ENCODE peak calls at places on chromosomes 5 and 9, in six cellular contexts. One of them, this sample, is unnamed.

GRCh38 chr5:36944607-36945225 is 68.1 kb downstream of the NIPBL start:
- DNase-seq in HCT116: peak
- DNase-seq in sigmoid colon: no peak
- DNase-seq in transverse colon: no peak
- DNase-seq in SK-N-SH: peak
- DNase-seq in K562: peak
- DNase-seq in this sample: peak

GRCh38 chr9:110700953-110701352 is 32.4 kb downstream of the MUSK start:
- DNase-seq in HCT116: no peak
- DNase-seq in sigmoid colon: no peak
- DNase-seq in transverse colon: no peak
- DNase-seq in SK-N-SH: no peak
- DNase-seq in K562: no peak
- DNase-seq in this sample: no peak

GRCh38 chr9:92467041-92467440 is 15.3 kb downstream of the ASPN start:
- DNase-seq in HCT116: no peak
- DNase-seq in sigmoid colon: no peak
- DNase-seq in transverse colon: no peak
- DNase-seq in SK-N-SH: no peak
- DNase-seq in K562: no peak
- DNase-seq in this sample: no peak

GRCh38 chr9:117035546-117035945 is 348.4 kb downstream of the TRIM32 start:
- DNase-seq in HCT116: no peak
- DNase-seq in sigmoid colon: no peak
- DNase-seq in transverse colon: no peak
- DNase-seq in SK-N-SH: no peak
- DNase-seq in K562: no peak
- DNase-seq in this sample: no peak

GRCh38 chr9:33708441-33708840 is 86.9 kb upstream of the PRSS3 start:
- DNase-seq in HCT116: no peak
- DNase-seq in sigmoid colon: no peak
- DNase-seq in transverse colon: no peak
- DNase-seq in SK-N-SH: no peak
- DNase-seq in K562: no peak
- DNase-seq in this sample: no peak

GRCh38 chr9:93599571-93600403 is 23.4 kb downstream of the PHF2 start:
- DNase-seq in HCT116: no peak
- DNase-seq in sigmoid colon: no peak
- DNase-seq in transverse colon: no peak
- DNase-seq in SK-N-SH: no peak
- DNase-seq in K562: no peak
- DNase-seq in this sample: no peak

GRCh38 chr5:133991171-133991910 is 13.4 kb downstream of the VDAC1 start:
- DNase-seq in HCT116: no peak
- DNase-seq in sigmoid colon: no peak
- DNase-seq in transverse colon: no peak
- DNase-seq in SK-N-SH: no peak
- DNase-seq in K562: no peak
- DNase-seq in this sample: no peak

GRCh38 chr9:131598121-131598520 is 52.8 kb downstream of the PRRT1B start:
- DNase-seq in HCT116: no peak
- DNase-seq in sigmoid colon: peak
- DNase-seq in transverse colon: peak
- DNase-seq in SK-N-SH: no peak
- DNase-seq in K562: no peak
- DNase-seq in this sample: no peak

GRCh38 chr5:35294976-35295375 is 64.7 kb upstream of the PRLR start:
- DNase-seq in HCT116: no peak
- DNase-seq in sigmoid colon: no peak
- DNase-seq in transverse colon: no peak
- DNase-seq in SK-N-SH: no peak
- DNase-seq in K562: no peak
- DNase-seq in this sample: no peak

GRCh38 chr9:130770679-130771442 is 64.2 kb upstream of the ABL1 start:
- DNase-seq in HCT116: peak
- DNase-seq in sigmoid colon: no peak
- DNase-seq in transverse colon: no peak
- DNase-seq in SK-N-SH: peak
- DNase-seq in K562: peak
- DNase-seq in this sample: peak

GRCh38 chr5:159928122-159928960 is 12.1 kb downstream of the ADRA1B start:
- DNase-seq in HCT116: peak
- DNase-seq in sigmoid colon: no peak
- DNase-seq in transverse colon: no peak
- DNase-seq in SK-N-SH: no peak
- DNase-seq in K562: no peak
- DNase-seq in this sample: no peak

GRCh38 chr9:134344068-134344820 is 18.0 kb downstream of the RXRA start:
- DNase-seq in HCT116: no peak
- DNase-seq in sigmoid colon: peak
- DNase-seq in transverse colon: peak
- DNase-seq in SK-N-SH: no peak
- DNase-seq in K562: peak
- DNase-seq in this sample: no peak

GRCh38 chr9:93955356-93956182 is 414 bp upstream of the BARX1 start:
- DNase-seq in HCT116: no peak
- DNase-seq in sigmoid colon: no peak
- DNase-seq in transverse colon: no peak
- DNase-seq in SK-N-SH: peak
- DNase-seq in K562: no peak
- DNase-seq in this sample: no peak

GRCh38 chr9:75909776-75910175 is 19.3 kb downstream of the PCSK5 start:
- DNase-seq in HCT116: peak
- DNase-seq in sigmoid colon: no peak
- DNase-seq in transverse colon: no peak
- DNase-seq in SK-N-SH: no peak
- DNase-seq in K562: no peak
- DNase-seq in this sample: no peak

GRCh38 chr5:149731332-149731616 is 1.2 kb downstream of the PPARGC1B start:
- DNase-seq in HCT116: no peak
- DNase-seq in sigmoid colon: no peak
- DNase-seq in transverse colon: no peak
- DNase-seq in SK-N-SH: no peak
- DNase-seq in K562: no peak
- DNase-seq in this sample: no peak

GRCh38 chr9:85172001-85172978 is 502.8 kb downstream of the NTRK2 start:
- DNase-seq in HCT116: no peak
- DNase-seq in sigmoid colon: no peak
- DNase-seq in transverse colon: no peak
- DNase-seq in SK-N-SH: no peak
- DNase-seq in K562: no peak
- DNase-seq in this sample: no peak

GRCh38 chr5:32405502-32405901 is 39.0 kb downstream of the ZFR start:
- DNase-seq in HCT116: no peak
- DNase-seq in sigmoid colon: no peak
- DNase-seq in transverse colon: no peak
- DNase-seq in SK-N-SH: no peak
- DNase-seq in K562: no peak
- DNase-seq in this sample: no peak

GRCh38 chr5:148697177-148697820 is 43.0 kb upstream of the HTR4 start:
- DNase-seq in HCT116: no peak
- DNase-seq in sigmoid colon: peak
- DNase-seq in transverse colon: no peak
- DNase-seq in SK-N-SH: no peak
- DNase-seq in K562: peak
- DNase-seq in this sample: no peak

GRCh38 chr9:112856843-112857242 is 33.8 kb downstream of the SLC46A2 start:
- DNase-seq in HCT116: no peak
- DNase-seq in sigmoid colon: no peak
- DNase-seq in transverse colon: no peak
- DNase-seq in SK-N-SH: peak
- DNase-seq in K562: no peak
- DNase-seq in this sample: no peak

GRCh38 chr9:70413427-70413797 is 1.0 kb downstream of the KLF9 start:
- DNase-seq in HCT116: no peak
- DNase-seq in sigmoid colon: no peak
- DNase-seq in transverse colon: no peak
- DNase-seq in SK-N-SH: peak
- DNase-seq in K562: peak
- DNase-seq in this sample: no peak

GRCh38 chr5:57066921-57067914 is 106.6 kb upstream of the GPBP1 start:
- DNase-seq in HCT116: no peak
- DNase-seq in sigmoid colon: no peak
- DNase-seq in transverse colon: no peak
- DNase-seq in SK-N-SH: no peak
- DNase-seq in K562: peak
- DNase-seq in this sample: no peak

GRCh38 chr5:98635631-98636030 is 137.8 kb upstream of the RGMB start:
- DNase-seq in HCT116: no peak
- DNase-seq in sigmoid colon: no peak
- DNase-seq in transverse colon: no peak
- DNase-seq in SK-N-SH: no peak
- DNase-seq in K562: no peak
- DNase-seq in this sample: no peak

GRCh38 chr5:53262348-53262970 is 152.9 kb upstream of the MOCS2 start:
- DNase-seq in HCT116: peak
- DNase-seq in sigmoid colon: no peak
- DNase-seq in transverse colon: no peak
- DNase-seq in SK-N-SH: peak
- DNase-seq in K562: peak
- DNase-seq in this sample: peak

GRCh38 chr9:111597852-111598729 is 1.4 kb downstream of the PTGR1 start:
- DNase-seq in HCT116: peak
- DNase-seq in sigmoid colon: peak
- DNase-seq in transverse colon: peak
- DNase-seq in SK-N-SH: peak
- DNase-seq in K562: peak
- DNase-seq in this sample: peak

GRCh38 chr9:135879619-135880018 is 27.7 kb downstream of the CAMSAP1 start:
- DNase-seq in HCT116: no peak
- DNase-seq in sigmoid colon: no peak
- DNase-seq in transverse colon: no peak
- DNase-seq in SK-N-SH: no peak
- DNase-seq in K562: no peak
- DNase-seq in this sample: no peak

GRCh38 chr5:580436-580835 is 31.7 kb upstream of the CEP72 start:
- DNase-seq in HCT116: no peak
- DNase-seq in sigmoid colon: peak
- DNase-seq in transverse colon: no peak
- DNase-seq in SK-N-SH: no peak
- DNase-seq in K562: no peak
- DNase-seq in this sample: no peak

GRCh38 chr5:54758038-54758437 is 227.4 kb downstream of the ESM1 start:
- DNase-seq in HCT116: no peak
- DNase-seq in sigmoid colon: no peak
- DNase-seq in transverse colon: no peak
- DNase-seq in SK-N-SH: no peak
- DNase-seq in K562: no peak
- DNase-seq in this sample: no peak

GRCh38 chr5:166551384-166551783 is 1740.1 kb upstream of the WWC1 start:
- DNase-seq in HCT116: no peak
- DNase-seq in sigmoid colon: no peak
- DNase-seq in transverse colon: no peak
- DNase-seq in SK-N-SH: no peak
- DNase-seq in K562: no peak
- DNase-seq in this sample: no peak

GRCh38 chr5:39117401-39117800 is 43.2 kb upstream of the RICTOR start:
- DNase-seq in HCT116: no peak
- DNase-seq in sigmoid colon: no peak
- DNase-seq in transverse colon: no peak
- DNase-seq in SK-N-SH: no peak
- DNase-seq in K562: no peak
- DNase-seq in this sample: no peak

GRCh38 chr9:134968011-134968822 is 50.5 kb upstream of the FCN1 start:
- DNase-seq in HCT116: no peak
- DNase-seq in sigmoid colon: peak
- DNase-seq in transverse colon: no peak
- DNase-seq in SK-N-SH: peak
- DNase-seq in K562: no peak
- DNase-seq in this sample: no peak

GRCh38 chr9:26951794-26952193 is 4.4 kb upstream of the IFT74 start:
- DNase-seq in HCT116: no peak
- DNase-seq in sigmoid colon: no peak
- DNase-seq in transverse colon: no peak
- DNase-seq in SK-N-SH: no peak
- DNase-seq in K562: no peak
- DNase-seq in this sample: no peak

GRCh38 chr9:26950521-26950920 is 3.5 kb upstream of the PLAA start:
- DNase-seq in HCT116: no peak
- DNase-seq in sigmoid colon: no peak
- DNase-seq in transverse colon: no peak
- DNase-seq in SK-N-SH: no peak
- DNase-seq in K562: no peak
- DNase-seq in this sample: no peak

GRCh38 chr9:26955222-26955903 is 849 bp upstream of the IFT74 start:
- DNase-seq in HCT116: no peak
- DNase-seq in sigmoid colon: no peak
- DNase-seq in transverse colon: peak
- DNase-seq in SK-N-SH: no peak
- DNase-seq in K562: no peak
- DNase-seq in this sample: no peak

GRCh38 chr9:26955921-26956886 is at the start of gene IFT74:
- DNase-seq in HCT116: peak
- DNase-seq in sigmoid colon: peak
- DNase-seq in transverse colon: peak
- DNase-seq in SK-N-SH: peak
- DNase-seq in K562: peak
- DNase-seq in this sample: peak

GRCh38 chr9:26954050-26954508 is 2.1 kb upstream of the IFT74 start:
- DNase-seq in HCT116: no peak
- DNase-seq in sigmoid colon: no peak
- DNase-seq in transverse colon: no peak
- DNase-seq in SK-N-SH: no peak
- DNase-seq in K562: no peak
- DNase-seq in this sample: no peak
- TF ChIP-seq POLR2AphosphoS5 in HCT116: no peak
- TF ChIP-seq POLR2AphosphoS5 in sigmoid colon: no peak
- TF ChIP-seq POLR2AphosphoS5 in transverse colon: no peak
- TF ChIP-seq POLR2AphosphoS5 in SK-N-SH: no peak
- TF ChIP-seq POLR2AphosphoS5 in K562: no peak
- TF ChIP-seq POLR2AphosphoS5 in this sample: no peak

DNA sequence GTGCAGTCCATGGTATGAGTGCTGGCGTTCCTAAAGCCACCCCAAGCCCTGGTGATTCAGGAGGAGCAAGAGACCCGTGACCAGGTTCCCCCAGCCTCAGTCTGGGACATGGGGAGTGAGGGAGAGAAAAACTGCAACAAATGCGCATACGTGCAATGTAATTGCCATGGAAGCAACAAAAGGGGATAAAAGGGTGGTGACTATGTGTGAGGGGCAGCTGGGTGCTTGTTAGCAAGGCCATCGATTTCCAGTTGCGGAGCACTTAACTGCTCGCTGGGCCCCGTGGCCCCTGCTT is 709 bp upstream of the SH3PXD2B start:
- DNase-seq in HCT116: no peak
- DNase-seq in sigmoid colon: no peak
- DNase-seq in transverse colon: peak
- DNase-seq in SK-N-SH: no peak
- DNase-seq in K562: no peak
- DNase-seq in this sample: no peak
- TF ChIP-seq CTCF in HCT116: no peak
- TF ChIP-seq CTCF in sigmoid colon: no peak
- TF ChIP-seq CTCF in transverse colon: no peak
- TF ChIP-seq CTCF in SK-N-SH: no peak
- TF ChIP-seq CTCF in K562: no peak
- TF ChIP-seq CTCF in this sample: no peak

GRCh38 chr5:137389042-137389441 is 110.1 kb downstream of the SPOCK1 start:
- DNase-seq in HCT116: no peak
- DNase-seq in sigmoid colon: peak
- DNase-seq in transverse colon: no peak
- DNase-seq in SK-N-SH: no peak
- DNase-seq in K562: no peak
- DNase-seq in this sample: no peak
- TF ChIP-seq POLR2AphosphoS5 in HCT116: no peak
- TF ChIP-seq POLR2AphosphoS5 in sigmoid colon: peak
- TF ChIP-seq POLR2AphosphoS5 in transverse colon: no peak
- TF ChIP-seq POLR2AphosphoS5 in SK-N-SH: no peak
- TF ChIP-seq POLR2AphosphoS5 in K562: no peak
- TF ChIP-seq POLR2AphosphoS5 in this sample: no peak

GRCh38 chr9:127423591-127423933 is 620 bp upstream of the ZNF79 start:
- DNase-seq in HCT116: no peak
- DNase-seq in sigmoid colon: no peak
- DNase-seq in transverse colon: no peak
- DNase-seq in SK-N-SH: no peak
- DNase-seq in K562: no peak
- DNase-seq in this sample: no peak
- TF ChIP-seq CTCF in HCT116: no peak
- TF ChIP-seq CTCF in sigmoid colon: no peak
- TF ChIP-seq CTCF in transverse colon: no peak
- TF ChIP-seq CTCF in SK-N-SH: no peak
- TF ChIP-seq CTCF in K562: no peak
- TF ChIP-seq CTCF in this sample: no peak

This sample was measured in HepG2.